ENCODE peak calls at places on chromosomes 2 and 18, in ten cellular contexts. G, B, X, R, T, D, K, O, Q and F are unnamed samples.

GRCh38 chr2:28136557-28136956 is 246.0 kb downstream of the BABAM2 start:
- DNase-seq in G (no peak), B (no peak), X (no peak), R (no peak), T (no peak), D (no peak), K (no peak), O (no peak), Q (no peak), F (no peak)

GRCh38 chr2:16179701-16180402 is 239.5 kb downstream of the MYCN start:
- DNase-seq in G (no peak), B (no peak), X (peak), R (no peak), T (no peak), D (no peak), K (no peak), O (no peak), Q (no peak), F (no peak)

GRCh38 chr2:2873450-2873811 is 504.2 kb downstream of the EIPR1 start:
- DNase-seq in G (no peak), B (no peak), X (no peak), R (no peak), T (no peak), D (no peak), K (no peak), O (no peak), Q (no peak), F (no peak)

GRCh38 chr18:56505971-56506370 is 132.4 kb downstream of the TXNL1 start:
- DNase-seq in G (no peak), B (no peak), X (no peak), R (no peak), T (no peak), D (no peak), K (no peak), O (no peak), Q (no peak), F (no peak)

GRCh38 chr2:221629478-221629877 is 57.4 kb upstream of the EPHA4 start:
- DNase-seq in G (no peak), B (no peak), X (no peak), R (peak), T (no peak), D (no peak), K (no peak), O (no peak), Q (no peak), F (no peak)

GRCh38 chr2:28325567-28326468 is 66.8 kb upstream of the FOSL2 start:
- DNase-seq in G (no peak), B (no peak), X (peak), R (no peak), T (peak), D (no peak), K (peak), O (peak), Q (no peak), F (peak)

GRCh38 chr2:169354244-169354643 is 8.1 kb downstream of the LRP2 start:
- DNase-seq in G (no peak), B (no peak), X (no peak), R (no peak), T (peak), D (no peak), K (peak), O (no peak), Q (no peak), F (no peak)

GRCh38 chr2:26542676-26543505 is 65.0 kb upstream of the OTOF start:
- DNase-seq in G (no peak), B (no peak), X (no peak), R (no peak), T (no peak), D (no peak), K (no peak), O (no peak), Q (no peak), F (no peak)

GRCh38 chr2:106843910-106844250 is 42.1 kb downstream of the ST6GAL2 start:
- DNase-seq in G (no peak), B (no peak), X (no peak), R (no peak), T (no peak), D (no peak), K (no peak), O (no peak), Q (no peak), F (no peak)

GRCh38 chr2:240197439-240198139 is 57.1 kb upstream of the OTOS start:
- DNase-seq in G (no peak), B (no peak), X (no peak), R (no peak), T (no peak), D (no peak), K (no peak), O (no peak), Q (no peak), F (no peak)

GRCh38 chr2:59312967-59313943 is 1072.1 kb upstream of the FANCL start:
- DNase-seq in G (no peak), B (no peak), X (no peak), R (no peak), T (no peak), D (no peak), K (no peak), O (no peak), Q (no peak), F (no peak)

GRCh38 chr18:69992776-69993175 is 45.1 kb upstream of the CD226 start:
- DNase-seq in G (no peak), B (no peak), X (no peak), R (peak), T (no peak), D (no peak), K (no peak), O (no peak), Q (no peak), F (no peak)

GRCh38 chr2:138121769-138122661 is 157.7 kb downstream of the HNMT start:
- DNase-seq in G (peak), B (no peak), X (no peak), R (no peak), T (peak), D (peak), K (no peak), O (no peak), Q (no peak), F (no peak)

GRCh38 chr18:74351354-74351753 is 35.7 kb downstream of the C18orf63 start:
- DNase-seq in G (no peak), B (no peak), X (no peak), R (peak), T (no peak), D (no peak), K (no peak), O (no peak), Q (no peak), F (no peak)

GRCh38 chr2:26537069-26537825 is 59.3 kb upstream of the OTOF start:
- DNase-seq in G (no peak), B (no peak), X (no peak), R (no peak), T (no peak), D (no peak), K (no peak), O (no peak), Q (no peak), F (no peak)

GRCh38 chr18:24795129-24795528 is 334.7 kb downstream of the HRH4 start:
- DNase-seq in G (no peak), B (no peak), X (no peak), R (no peak), T (no peak), D (no peak), K (no peak), O (no peak), Q (no peak), F (no peak)

GRCh38 chr2:110770696-110771425 is 38.5 kb downstream of the ACOXL start:
- DNase-seq in G (no peak), B (no peak), X (peak), R (peak), T (no peak), D (peak), K (no peak), O (no peak), Q (no peak), F (no peak)

GRCh38 chr2:65456074-65456473 is 23.7 kb upstream of the SPRED2 start:
- DNase-seq in G (no peak), B (no peak), X (no peak), R (peak), T (no peak), D (no peak), K (no peak), O (no peak), Q (no peak), F (no peak)

GRCh38 chr18:62957885-62958472 is 242.6 kb downstream of the PHLPP1 start:
- DNase-seq in G (no peak), B (no peak), X (peak), R (no peak), T (no peak), D (peak), K (peak), O (peak), Q (peak), F (peak)

GRCh38 chr18:26960901-26961300 is 95.4 kb upstream of the AQP4 start:
- DNase-seq in G (no peak), B (no peak), X (no peak), R (peak), T (no peak), D (no peak), K (no peak), O (no peak), Q (no peak), F (no peak)

GRCh38 chr2:210626849-210627248 is 70.5 kb downstream of the CPS1 start:
- DNase-seq in G (no peak), B (no peak), X (no peak), R (peak), T (no peak), D (no peak), K (no peak), O (no peak), Q (no peak), F (no peak)

GRCh38 chr18:70121842-70122241 is 83.6 kb downstream of the RTTN start:
- DNase-seq in G (no peak), B (no peak), X (no peak), R (no peak), T (no peak), D (no peak), K (no peak), O (no peak), Q (no peak), F (no peak)

GRCh38 chr2:147546109-147546508 is 298.7 kb upstream of the ACVR2A start:
- DNase-seq in G (no peak), B (no peak), X (no peak), R (no peak), T (no peak), D (no peak), K (no peak), O (no peak), Q (no peak), F (no peak)

GRCh38 chr2:3043726-3044125 is 333.9 kb downstream of the EIPR1 start:
- DNase-seq in G (no peak), B (no peak), X (no peak), R (no peak), T (no peak), D (no peak), K (no peak), O (no peak), Q (no peak), F (no peak)

GRCh38 chr18:41371718-41372117 is 583.3 kb upstream of the PIK3C3 start:
- DNase-seq in G (no peak), B (no peak), X (peak), R (no peak), T (no peak), D (peak), K (no peak), O (no peak), Q (no peak), F (no peak)

GRCh38 chr2:200864206-200864976 is at the start of gene CLK1:
- DNase-seq in G (peak), B (peak), X (peak), R (peak), T (peak), D (peak), K (peak), O (peak), Q (peak), F (peak)

GRCh38 chr2:73716518-73717250 is 20.5 kb downstream of the TPRKB start:
- DNase-seq in G (peak), B (no peak), X (peak), R (no peak), T (peak), D (no peak), K (no peak), O (no peak), Q (no peak), F (no peak)

GRCh38 chr2:144014108-144014507 is 505.8 kb downstream of the ZEB2 start:
- DNase-seq in G (no peak), B (no peak), X (no peak), R (no peak), T (no peak), D (no peak), K (no peak), O (no peak), Q (no peak), F (no peak)

GRCh38 chr2:26184555-26185303 is 11.8 kb downstream of the GAREM2 start:
- DNase-seq in G (peak), B (peak), X (no peak), R (no peak), T (peak), D (no peak), K (peak), O (peak), Q (peak), F (peak)

GRCh38 chr2:208092093-208092832 is 32.1 kb downstream of the CRYGD start:
- DNase-seq in G (no peak), B (no peak), X (no peak), R (no peak), T (no peak), D (no peak), K (no peak), O (no peak), Q (no peak), F (no peak)

GRCh38 chr2:213221962-213222361 is 62.3 kb upstream of the SPAG16 start:
- DNase-seq in G (no peak), B (no peak), X (no peak), R (no peak), T (no peak), D (no peak), K (no peak), O (no peak), Q (no peak), F (no peak)

GRCh38 chr2:119389615-119390306 is 23.0 kb downstream of the DBI start:
- DNase-seq in G (no peak), B (no peak), X (no peak), R (peak), T (no peak), D (no peak), K (no peak), O (no peak), Q (no peak), F (no peak)

GRCh38 chr2:236571161-236571560 is 1.5 kb downstream of the ACKR3 start:
- DNase-seq in G (no peak), B (no peak), X (no peak), R (no peak), T (no peak), D (no peak), K (no peak), O (no peak), Q (no peak), F (no peak)